ENCODE peak calls at places on chromosomes 3 and 15, in ten cellular contexts. T is neuronal stem cell, P is dermis microvascular lymphatic vessel endothelial cell, B is endodermal cell, N is OCI-LY7, W is NCI-H2171, V is ovary, O is NT2/D1, C is kidney tubule cell, E is GM23338. G is an unnamed sample.

GRCh38 chr3:174132421-174133042 is 726.6 kb upstream of the NAALADL2 start:
- DNase-seq in N (no peak), B (no peak), P (no peak), T (no peak), C (peak; percentile 32), E (no peak), O (no peak), V (no peak), W (no peak), G (no peak)

GRCh38 chr3:77001071-77001470 is 38.8 kb upstream of the ROBO2 start:
- DNase-seq in C (no peak), O (no peak), E (no peak), P (no peak), N (no peak), B (no peak), V (no peak), T (no peak), W (no peak), G (no peak)

GRCh38 chr15:60906275-60906674 is 322.8 kb downstream of the RORA start:
- DNase-seq in E (no peak), W (no peak), T (no peak), O (no peak), V (no peak), N (no peak), P (no peak), C (no peak), B (no peak), G (no peak)

GRCh38 chr15:96132126-96132525 is 198.4 kb upstream of the NR2F2 start:
- DNase-seq in W (no peak), T (no peak), B (no peak), V (no peak), P (no peak), O (no peak), E (no peak), C (no peak), N (no peak), G (no peak)

GRCh38 chr3:31980530-31981205 is 394 bp downstream of the OSBPL10 start:
- DNase-seq in C (peak; percentile 86), B (peak; percentile 92), E (peak; percentile 81), T (peak; percentile 54), N (peak; percentile 88), V (peak; percentile 72), W (peak; percentile 11), P (peak; percentile 39), O (no peak), G (peak; percentile 62)

GRCh38 chr3:127448161-127448561 is 142.4 kb downstream of the TPRA1 start:
- DNase-seq in B (peak; percentile 47), P (no peak), N (no peak), V (peak; percentile 27), W (no peak), E (no peak), T (no peak), O (no peak), C (no peak), G (peak; percentile 42)

GRCh38 chr3:71754610-71755253 is 1.1 kb downstream of the GPR27 start:
- DNase-seq in B (peak; percentile 62), N (no peak), C (no peak), T (no peak), P (no peak), W (no peak), E (peak; percentile 47), O (no peak), V (no peak), G (no peak)

GRCh38 chr3:2244137-2244536 is 145.5 kb downstream of the CNTN4 start:
- DNase-seq in C (no peak), N (no peak), E (no peak), T (no peak), O (no peak), B (no peak), W (no peak), V (no peak), P (no peak), G (no peak)

GRCh38 chr3:159803444-159803843 is 185.2 kb upstream of the IL12A start:
- DNase-seq in B (no peak), V (no peak), E (no peak), P (no peak), O (no peak), T (no peak), C (no peak), N (no peak), W (no peak), G (no peak)

GRCh38 chr3:105807146-105807545 is 61.7 kb downstream of the CBLB start:
- DNase-seq in O (no peak), B (no peak), C (no peak), T (no peak), W (no peak), P (no peak), N (no peak), E (no peak), V (no peak), G (no peak)

GRCh38 chr3:38018296-38019266 is 10.9 kb downstream of the PLCD1 start:
- DNase-seq in O (no peak), C (no peak), W (no peak), T (no peak), P (no peak), E (no peak), V (peak; percentile 47), B (no peak), N (no peak), G (no peak)

GRCh38 chr3:126880898-126881297 is 102.0 kb upstream of the PLXNA1 start:
- DNase-seq in C (no peak), N (no peak), E (no peak), O (no peak), B (no peak), V (peak; percentile 7), W (no peak), T (no peak), P (no peak), G (no peak)

GRCh38 chr3:38001456-38002081 is 11.0 kb downstream of the VILL start:
- DNase-seq in N (no peak), C (no peak), O (no peak), T (no peak), B (peak; percentile 88), P (no peak), V (peak; percentile 51), W (no peak), E (peak; percentile 71), G (no peak)

GRCh38 chr15:73318463-73319351 is 50.1 kb downstream of the HCN4 start:
- DNase-seq in E (peak; percentile 87), C (peak; percentile 35), B (peak; percentile 74), P (no peak), N (peak; percentile 21), W (no peak), V (peak; percentile 30), O (no peak), T (peak; percentile 43), G (no peak)

GRCh38 chr15:43872416-43873020 is 45.7 kb downstream of the WDR76 start:
- DNase-seq in P (peak; percentile 61), C (peak; percentile 67), E (peak; percentile 92), B (peak; percentile 82), W (peak; percentile 62), O (peak; percentile 55), N (peak; percentile 57), V (no peak), T (peak; percentile 40), G (peak; percentile 34)

GRCh38 chr15:89112341-89112971 is 24.2 kb downstream of the ABHD2 start:
- DNase-seq in W (no peak), P (no peak), T (no peak), E (no peak), B (no peak), C (peak; percentile 65), V (no peak), N (no peak), O (no peak), G (peak; percentile 69)

GRCh38 chr15:33473005-33473404 is 162.2 kb downstream of the RYR3 start:
- DNase-seq in E (no peak), V (no peak), W (no peak), O (no peak), C (no peak), N (no peak), B (no peak), P (no peak), T (no peak), G (no peak)

GRCh38 chr3:69276884-69277283 is 109.0 kb downstream of the FRMD4B start:
- DNase-seq in B (no peak), O (no peak), N (no peak), P (no peak), T (no peak), C (no peak), W (no peak), E (peak; percentile 25), V (no peak), G (no peak)

GRCh38 chr3:47527952-47528718 is 14.6 kb upstream of the ELP6 start:
- DNase-seq in C (peak; percentile 78), E (no peak), O (no peak), W (no peak), T (no peak), B (no peak), N (no peak), P (no peak), V (no peak), G (no peak)

GRCh38 chr3:29385056-29385455 is 104.2 kb downstream of the RBMS3 start:
- DNase-seq in C (peak; percentile 4), N (no peak), W (no peak), O (no peak), T (no peak), E (no peak), P (no peak), V (no peak), B (no peak), G (no peak)

GRCh38 chr15:68775671-68776476 is 44.8 kb downstream of the ANP32A start:
- DNase-seq in W (no peak), V (peak; percentile 93), E (no peak), P (no peak), O (no peak), N (no peak), T (no peak), C (no peak), B (no peak), G (peak; percentile 53)

GRCh38 chr15:26864664-26865191 is 2.1 kb upstream of the GABRA5 start:
- DNase-seq in E (peak; percentile 90), N (peak; percentile 32), T (peak; percentile 65), O (no peak), W (peak; percentile 73), V (no peak), B (peak; percentile 85), C (peak; percentile 50), P (no peak), G (peak; percentile 43)

GRCh38 chr15:68204776-68205557 is at the start of gene CALML4:
- DNase-seq in W (peak; percentile 16), O (no peak), V (peak; percentile 81), E (peak; percentile 42), P (peak; percentile 45), N (no peak), C (peak; percentile 61), T (no peak), B (no peak), G (peak; percentile 84)

GRCh38 chr15:62269504-62269903 is 104.4 kb upstream of the C2CD4B start:
- DNase-seq in B (no peak), W (no peak), E (peak; percentile 44), C (no peak), V (no peak), T (no peak), N (peak; percentile 3), P (no peak), O (no peak), G (no peak)

GRCh38 chr3:77506384-77506783 is 466.5 kb downstream of the ROBO2 start:
- DNase-seq in E (no peak), V (no peak), T (no peak), O (no peak), B (no peak), W (no peak), C (no peak), N (no peak), P (no peak), G (no peak)

GRCh38 chr3:13927295-13927694 is 47.4 kb upstream of the WNT7A start:
- DNase-seq in O (no peak), P (no peak), B (peak; percentile 62), C (no peak), N (no peak), T (no peak), W (no peak), V (no peak), E (peak; percentile 8), G (no peak)

GRCh38 chr3:173652093-173652492 is 254.5 kb downstream of the NLGN1 start:
- DNase-seq in W (no peak), O (no peak), P (no peak), N (no peak), V (no peak), C (no peak), E (no peak), B (no peak), T (no peak), G (no peak)

GRCh38 chr3:193826126-193826795 is 233.3 kb downstream of the OPA1 start:
- DNase-seq in W (no peak), O (no peak), B (peak; percentile 60), P (no peak), T (no peak), C (peak; percentile 90), E (no peak), V (peak; percentile 62), N (no peak), G (peak; percentile 79)

G was measured in adrenal gland.